ENCODE peak calls at places on chromosomes 5 and 9, in seven cellular contexts. One of them, this sample, is unnamed.
A peak's percentile ranks its signal among the peaks of the same experiment; 100 is the strongest.

GRCh38 chr5:97044057-97044456 is 98.4 kb downstream of the LIX1 start:
- DNase-seq in activated gamma-delta T cell: no peak
- DNase-seq in M059J: peak; percentile 19
- DNase-seq in RWPE1: no peak
- DNase-seq in spleen: no peak
- DNase-seq in naive thymus-derived CD8-positive, alpha-beta T cell: no peak
- DNase-seq in sciatic nerve: no peak
- DNase-seq in this sample: no peak

GRCh38 chr9:18668944-18669343 is 195.0 kb downstream of the ADAMTSL1 start:
- DNase-seq in sciatic nerve: no peak
- DNase-seq in RWPE1: no peak
- DNase-seq in M059J: peak; percentile 16
- DNase-seq in activated gamma-delta T cell: no peak
- DNase-seq in spleen: no peak
- DNase-seq in naive thymus-derived CD8-positive, alpha-beta T cell: no peak
- DNase-seq in this sample: no peak

GRCh38 chr5:167813381-167813780 is 478.1 kb upstream of the WWC1 start:
- DNase-seq in activated gamma-delta T cell: no peak
- DNase-seq in sciatic nerve: no peak
- DNase-seq in spleen: no peak
- DNase-seq in naive thymus-derived CD8-positive, alpha-beta T cell: no peak
- DNase-seq in M059J: no peak
- DNase-seq in RWPE1: no peak
- DNase-seq in this sample: no peak

GRCh38 chr5:131996210-131997025 is 15.0 kb downstream of the ACSL6 start:
- DNase-seq in activated gamma-delta T cell: no peak
- DNase-seq in spleen: peak; percentile 17
- DNase-seq in M059J: no peak
- DNase-seq in sciatic nerve: no peak
- DNase-seq in naive thymus-derived CD8-positive, alpha-beta T cell: no peak
- DNase-seq in RWPE1: no peak
- DNase-seq in this sample: peak; percentile 38

GRCh38 chr9:115845648-115846312 is 307.8 kb upstream of the PAPPA start:
- DNase-seq in sciatic nerve: no peak
- DNase-seq in naive thymus-derived CD8-positive, alpha-beta T cell: no peak
- DNase-seq in RWPE1: peak; percentile 57
- DNase-seq in M059J: peak; percentile 87
- DNase-seq in spleen: no peak
- DNase-seq in activated gamma-delta T cell: no peak
- DNase-seq in this sample: no peak

GRCh38 chr9:108628281-108628680 is 227.5 kb downstream of the ACTL7B start:
- DNase-seq in sciatic nerve: no peak
- DNase-seq in RWPE1: no peak
- DNase-seq in M059J: no peak
- DNase-seq in naive thymus-derived CD8-positive, alpha-beta T cell: no peak
- DNase-seq in spleen: no peak
- DNase-seq in activated gamma-delta T cell: no peak
- DNase-seq in this sample: no peak

GRCh38 chr5:16271851-16272250 is 92.3 kb upstream of the MARCHF11 start:
- DNase-seq in sciatic nerve: no peak
- DNase-seq in M059J: no peak
- DNase-seq in activated gamma-delta T cell: no peak
- DNase-seq in naive thymus-derived CD8-positive, alpha-beta T cell: no peak
- DNase-seq in spleen: no peak
- DNase-seq in RWPE1: no peak
- DNase-seq in this sample: no peak

GRCh38 chr9:131503626-131504465 is 1.1 kb downstream of the POMT1 start:
- DNase-seq in naive thymus-derived CD8-positive, alpha-beta T cell: peak; percentile 47
- DNase-seq in activated gamma-delta T cell: peak; percentile 22
- DNase-seq in RWPE1: peak; percentile 69
- DNase-seq in sciatic nerve: no peak
- DNase-seq in spleen: no peak
- DNase-seq in M059J: peak; percentile 77
- DNase-seq in this sample: no peak

GRCh38 chr5:111954516-111955337 is 197.7 kb upstream of the NREP start:
- DNase-seq in activated gamma-delta T cell: no peak
- DNase-seq in spleen: no peak
- DNase-seq in sciatic nerve: no peak
- DNase-seq in RWPE1: no peak
- DNase-seq in naive thymus-derived CD8-positive, alpha-beta T cell: no peak
- DNase-seq in M059J: peak; percentile 53
- DNase-seq in this sample: no peak

This sample was measured in chondrocyte.